ENCODE peak calls at places on chromosomes 11 and 22, in eight cellular contexts. C is cardiac fibroblast, M is hypothalamus, J is AG10803, T is endothelial cell, A is DND-41, I is EL, Z is ACHN. E is an unnamed sample.

GRCh38 chr11:96614846-96615245 is 225.0 kb downstream of the JRKL start:
- DNase-seq in C (no peak), M (no peak), J (no peak), T (no peak), A (no peak), I (no peak), Z (no peak), E (no peak)

GRCh38 chr11:12818333-12819015 is 144.3 kb downstream of the TEAD1 start:
- DNase-seq in C (peak; percentile 92), M (no peak), J (peak; percentile 95), T (no peak), A (no peak), I (peak; percentile 83), Z (no peak), E (peak; percentile 90)

GRCh38 chr22:30325065-30325720 is 1.5 kb downstream of the TBC1D10A start:
- DNase-seq in C (peak; percentile 91), M (no peak), J (peak; percentile 87), T (no peak), A (no peak), I (peak; percentile 95), Z (peak; percentile 77), E (peak; percentile 92)

GRCh38 chr22:16917144-16918003 is 90.6 kb downstream of the GAB4 start:
- DNase-seq in C (peak; percentile 66), M (peak; percentile 59), J (peak; percentile 53), T (peak; percentile 64), A (peak; percentile 60), I (peak; percentile 27), Z (peak; percentile 64), E (peak; percentile 59)

GRCh38 chr11:530960-531825 is 4.2 kb downstream of the HRAS start:
- DNase-seq in C (no peak), M (no peak), J (no peak), T (no peak), A (no peak), I (no peak), Z (no peak), E (no peak)

GRCh38 chr11:102806296-102806695 is 8.3 kb upstream of the MMP1 start:
- DNase-seq in C (peak; percentile 33), M (no peak), J (peak; percentile 76), T (no peak), A (no peak), I (peak; percentile 41), Z (no peak), E (no peak)

GRCh38 chr22:42595434-42595833 is 19.2 kb downstream of the POLDIP3 start:
- DNase-seq in C (no peak), M (no peak), J (no peak), T (no peak), A (no peak), I (no peak), Z (no peak), E (no peak)

GRCh38 chr11:15613231-15613630 is 498.5 kb downstream of the INSC start:
- DNase-seq in C (no peak), M (no peak), J (no peak), T (no peak), A (no peak), I (peak; percentile 23), Z (no peak), E (no peak)

GRCh38 chr11:64245797-64246623 is 733 bp downstream of the PPP1R14B start:
- DNase-seq in C (peak; percentile 93), M (peak; percentile 30), J (peak; percentile 88), T (no peak), A (peak; percentile 80), I (peak; percentile 98), Z (peak; percentile 89), E (peak; percentile 91)

GRCh38 chr11:635945-636510 is 1.0 kb upstream of the DRD4 start:
- DNase-seq in C (no peak), M (no peak), J (no peak), T (no peak), A (no peak), I (no peak), Z (no peak), E (no peak)

GRCh38 chr11:103234974-103235373 is 125.7 kb downstream of the DYNC2H1 start:
- DNase-seq in C (peak; percentile 56), M (no peak), J (peak; percentile 51), T (no peak), A (no peak), I (peak; percentile 49), Z (no peak), E (peak; percentile 74)

GRCh38 chr11:69635210-69635609 is 5.7 kb upstream of the CCND1 start:
- DNase-seq in C (no peak), M (no peak), J (no peak), T (no peak), A (no peak), I (no peak), Z (no peak), E (no peak)

GRCh38 chr11:133570376-133570775 is 38.1 kb upstream of the OPCML start:
- DNase-seq in C (no peak), M (no peak), J (no peak), T (no peak), A (no peak), I (no peak), Z (no peak), E (no peak)

GRCh38 chr11:130094614-130095013 is 24.9 kb downstream of the APLP2 start:
- DNase-seq in C (peak; percentile 49), M (no peak), J (no peak), T (no peak), A (no peak), I (no peak), Z (no peak), E (no peak)

GRCh38 chr11:945986-946385 is 20.3 kb downstream of the AP2A2 start:
- DNase-seq in C (no peak), M (no peak), J (no peak), T (no peak), A (no peak), I (no peak), Z (no peak), E (no peak)

GRCh38 chr11:36311926-36312592 is 16.0 kb downstream of the PRR5L start:
- DNase-seq in C (no peak), M (no peak), J (no peak), T (no peak), A (no peak), I (peak; percentile 46), Z (peak; percentile 40), E (peak; percentile 14)

GRCh38 chr22:28025333-28025732 is 106.3 kb upstream of the PITPNB start:
- DNase-seq in C (no peak), M (no peak), J (no peak), T (no peak), A (no peak), I (no peak), Z (no peak), E (no peak)